ENCODE peak calls at places on chromosomes 1 and 21, in eight cellular contexts. P is naive thymus-derived CD8-positive, alpha-beta T cell; B is posterior vena cava; T is OCI-LY7; S is LoVo; W is C1 segment of cervical spinal cord; R is NCI-H2081; F is germinal center. C is an unnamed sample.
A peak's percentile ranks its signal among the peaks of the same experiment; 100 is the strongest.

GRCh38 chr1:74728736-74729135 is 4.1 kb downstream of the CRYZ start:
- DNase-seq in P (no peak), B (no peak), T (no peak), S (no peak), W (no peak), R (no peak), F (no peak), C (no peak)

GRCh38 chr1:39625009-39625408 is 14.4 kb downstream of the HEYL start:
- DNase-seq in P (no peak), B (no peak), T (no peak), S (no peak), W (no peak), R (no peak), F (no peak), C (no peak)

GRCh38 chr1:87120779-87121178 is 206.3 kb downstream of the HS2ST1 start:
- DNase-seq in P (no peak), B (no peak), T (peak; percentile 30), S (no peak), W (no peak), R (no peak), F (peak; percentile 36), C (no peak)

GRCh38 chr1:152185544-152186391 is 26.7 kb upstream of the RPTN start:
- DNase-seq in P (no peak), B (no peak), T (peak; percentile 58), S (peak; percentile 82), W (no peak), R (peak; percentile 39), F (peak; percentile 29), C (peak; percentile 52)

GRCh38 chr1:108953452-108953851 is 9.8 kb downstream of the CLCC1 start:
- DNase-seq in P (no peak), B (no peak), T (no peak), S (no peak), W (no peak), R (no peak), F (no peak), C (no peak)

GRCh38 chr1:246569248-246570238 is 3.3 kb downstream of the CNST start:
- DNase-seq in P (no peak), B (no peak), T (no peak), S (no peak), W (no peak), R (peak; percentile 76), F (no peak), C (no peak)

GRCh38 chr1:189429610-189430009 is 1048.1 kb downstream of the BRINP3 start:
- DNase-seq in P (no peak), B (no peak), T (peak; percentile 45), S (peak; percentile 15), W (no peak), R (peak; percentile 76), F (no peak), C (peak; percentile 28)

GRCh38 chr1:56577859-56578663 is 1.3 kb downstream of the PLPP3 start:
- DNase-seq in P (no peak), B (peak; percentile 88), T (peak; percentile 30), S (peak; percentile 50), W (peak; percentile 61), R (peak; percentile 55), F (peak; percentile 28), C (no peak)

GRCh38 chr1:43781574-43781973 is 74.2 kb downstream of the ST3GAL3 start:
- DNase-seq in P (no peak), B (no peak), T (no peak), S (no peak), W (no peak), R (no peak), F (no peak), C (no peak)

GRCh38 chr1:183000161-183000560 is 23.1 kb upstream of the LAMC1 start:
- DNase-seq in P (no peak), B (no peak), T (no peak), S (no peak), W (no peak), R (no peak), F (no peak), C (no peak)

GRCh38 chr21:35075546-35075945 is 26.4 kb upstream of the RUNX1 start:
- DNase-seq in P (no peak), B (no peak), T (no peak), S (no peak), W (no peak), R (no peak), F (no peak), C (no peak)

GRCh38 chr1:81703736-81704463 is 96.8 kb upstream of the ADGRL2 start:
- DNase-seq in P (no peak), B (no peak), T (no peak), S (no peak), W (no peak), R (no peak), F (no peak), C (no peak)

GRCh38 chr1:16180291-16180824 is 24.5 kb upstream of the EPHA2 start:
- DNase-seq in P (no peak), B (no peak), T (no peak), S (no peak), W (no peak), R (no peak), F (no peak), C (no peak)

GRCh38 chr1:69103213-69103612 is 464.5 kb upstream of the LRRC7 start:
- DNase-seq in P (no peak), B (no peak), T (no peak), S (no peak), W (no peak), R (no peak), F (no peak), C (no peak)

GRCh38 chr1:228059536-228060457 is 22.7 kb upstream of the ARF1 start:
- DNase-seq in P (peak; percentile 65), B (peak; percentile 82), T (peak; percentile 49), S (peak; percentile 81), W (no peak), R (peak; percentile 65), F (peak; percentile 65), C (no peak)